ENCODE peak calls at places on chromosomes 7 and 10, in eight cellular contexts. S is heart left ventricle, U is right lobe of liver, Y is H54, C is GM23248, M is small intestine, E is HFFc6, B is WERI-Rb-1. Z is an unnamed sample.

GRCh38 chr10:47038881-47039557 is 127.8 kb downstream of the PTPN20 start:
- DNase-seq in M (no peak), C (no peak), E (no peak), S (no peak), Y (no peak), B (peak), U (peak), Z (no peak)

GRCh38 chr7:151631968-151632749 is 112.5 kb upstream of the RHEB start:
- DNase-seq in S (peak), E (peak), B (peak), C (peak), Y (peak), M (peak), U (peak), Z (peak)

GRCh38 chr7:28408105-28408973 is 4.0 kb upstream of the CREB5 start:
- DNase-seq in B (no peak), U (peak), Y (no peak), M (no peak), E (no peak), C (peak), S (peak), Z (no peak)

GRCh38 chr10:57661206-57661605 is 606.5 kb downstream of the IPMK start:
- DNase-seq in Y (no peak), B (no peak), M (no peak), E (no peak), S (no peak), C (no peak), U (no peak), Z (no peak)

GRCh38 chr7:31776616-31777015 is 89.6 kb downstream of the PPP1R17 start:
- DNase-seq in C (peak), B (no peak), M (no peak), U (no peak), Y (peak), E (peak), S (no peak), Z (no peak)

GRCh38 chr10:97743169-97743945 is 6.4 kb downstream of the ZFYVE27 start:
- DNase-seq in E (no peak), U (peak), B (no peak), Y (no peak), M (no peak), S (no peak), C (no peak), Z (no peak)

GRCh38 chr7:123538189-123538714 is 3.9 kb upstream of the IQUB start:
- DNase-seq in S (no peak), E (peak), B (no peak), U (no peak), Y (peak), M (no peak), C (peak), Z (no peak)

GRCh38 chr10:112985701-112986510 is 35.9 kb downstream of the TCF7L2 start:
- DNase-seq in M (no peak), C (peak), E (peak), S (no peak), B (no peak), U (no peak), Y (no peak), Z (peak)

GRCh38 chr7:108456845-108457540 is 757 bp upstream of the NRCAM start:
- DNase-seq in S (no peak), E (no peak), B (no peak), C (no peak), M (no peak), U (no peak), Y (no peak), Z (no peak)

GRCh38 chr10:104580321-104580720 is 60.8 kb upstream of the SORCS3 start:
- DNase-seq in E (peak), M (no peak), Y (no peak), B (peak), C (peak), U (no peak), S (no peak), Z (no peak)

GRCh38 chr7:155362380-155363145 is 64.9 kb downstream of the INSIG1 start:
- DNase-seq in C (no peak), M (no peak), B (no peak), U (peak), Y (no peak), E (no peak), S (no peak), Z (no peak)

GRCh38 chr7:141144921-141145629 is 71.2 kb downstream of the TMEM178B start:
- DNase-seq in Y (peak), C (no peak), S (no peak), B (no peak), U (no peak), E (peak), M (no peak), Z (no peak)

GRCh38 chr10:101214446-101215396 is 14.5 kb downstream of the LBX1 start:
- DNase-seq in S (peak), U (no peak), C (peak), Y (peak), B (peak), M (peak), E (peak), Z (peak)

GRCh38 chr10:8438603-8439002 is 384.1 kb downstream of the GATA3 start:
- DNase-seq in C (no peak), Y (no peak), E (no peak), M (no peak), S (no peak), B (no peak), U (no peak), Z (no peak)